ENCODE peak calls at places on chromosomes 12 and 14, in ten cellular contexts. Q is head of caudate nucleus; O is neural crest cell; C is stimulated activated CD4-positive, alpha-beta T cell treated with anti-CD3 and anti-CD28 coated beads, Interleukin-1b, Interleukin-23, amount 100 ng/mL, for 48 hours; G is stimulated activated naive CD8-positive, alpha-beta T cell treated with anti-CD3 and anti-CD28 coated beads, Interleukin-15, Interleukin-2, amounts not matched to agents 100 U/mL and 50 U/mL, for 24 hours; W is progenitor cell of endocrine pancreas; V is right lobe of liver; T is MCF 10A; Y is NCI-H1417; H is nucleus accumbens. Z is an unnamed sample.

GRCh38 chr12:18400186-18400585 is 138.9 kb downstream of the PIK3C2G start:
- DNase-seq in C (no peak), Y (no peak), T (peak), H (no peak), V (no peak), W (no peak), Q (no peak), O (no peak), G (no peak), Z (no peak)

GRCh38 chr12:112408621-112409020 is 784 bp downstream of the RPL6 start:
- DNase-seq in G (no peak), O (no peak), W (no peak), H (no peak), V (no peak), T (no peak), Y (no peak), C (no peak), Q (no peak), Z (no peak)

GRCh38 chr12:88775742-88776151 is 195.5 kb upstream of the KITLG start:
- DNase-seq in H (no peak), C (no peak), O (no peak), Q (no peak), T (no peak), Y (no peak), G (no peak), V (no peak), W (no peak), Z (no peak)

GRCh38 chr12:99110212-99110611 is 465.1 kb downstream of the APAF1 start:
- DNase-seq in V (no peak), Q (no peak), O (no peak), T (no peak), H (no peak), W (no peak), Y (no peak), G (no peak), C (no peak), Z (no peak)

GRCh38 chr12:52156310-52156709 is 35.5 kb downstream of the KRT80 start:
- DNase-seq in G (no peak), W (no peak), T (no peak), C (no peak), V (no peak), H (no peak), Y (no peak), Q (no peak), O (no peak), Z (no peak)

GRCh38 chr12:15227004-15227679 is 5.9 kb upstream of the RERG start:
- DNase-seq in V (peak), Q (no peak), H (no peak), Y (peak), T (peak), O (peak), G (peak), C (peak), W (no peak), Z (peak)

GRCh38 chr14:34212574-34212973 is 249.5 kb downstream of the SPTSSA start:
- DNase-seq in H (no peak), V (no peak), W (no peak), Y (no peak), G (no peak), Q (no peak), O (no peak), T (no peak), C (peak), Z (no peak)

GRCh38 chr12:114904254-114905003 is 220.5 kb upstream of the TBX3 start:
- DNase-seq in G (no peak), T (peak), W (no peak), V (no peak), Y (no peak), O (no peak), H (no peak), C (no peak), Q (no peak), Z (no peak)

GRCh38 chr12:7966558-7966957 is 30.6 kb upstream of the SLC2A3 start:
- DNase-seq in V (no peak), Q (no peak), O (no peak), Y (no peak), W (no peak), H (no peak), T (peak), C (peak), G (peak), Z (no peak)

GRCh38 chr14:70858641-70859040 is 48.6 kb upstream of the PCNX1 start:
- DNase-seq in T (no peak), W (no peak), Y (no peak), G (no peak), V (no peak), H (no peak), C (no peak), Q (no peak), O (no peak), Z (no peak)

GRCh38 chr14:79705126-79705894 is 506.0 kb downstream of the DIO2 start:
- DNase-seq in O (no peak), Q (no peak), V (no peak), W (no peak), G (no peak), C (no peak), T (no peak), H (no peak), Y (no peak), Z (no peak)

GRCh38 chr14:105908481-105908911 is 382.1 kb downstream of the TMEM121 start:
- DNase-seq in W (no peak), O (no peak), H (no peak), T (no peak), V (no peak), Y (no peak), C (no peak), G (peak), Q (no peak), Z (no peak)